ENCODE peak calls at places on chromosomes 12 and 14, in four cellular contexts. L is SK-N-SH, S is vagina, J is GM12878. H is an unnamed sample.

GRCh38 chr12:110107369-110108281 is 16.5 kb upstream of the IFT81 start:
- DNase-seq in L (no peak), S (no peak), J (no peak), H (no peak)

GRCh38 chr14:70472253-70473159 is 20.5 kb downstream of the ADAM21 start:
- DNase-seq in L (no peak), S (no peak), J (peak; percentile 20), H (no peak)

GRCh38 chr12:106715582-106715981 is 58.9 kb upstream of the RIC8B start:
- DNase-seq in L (no peak), S (no peak), J (no peak), H (no peak)

GRCh38 chr14:69719501-69719951 is 47.4 kb upstream of the SRSF5 start:
- DNase-seq in L (no peak), S (no peak), J (no peak), H (no peak)

GRCh38 chr12:38386238-38386985 is 69.8 kb downstream of the ALG10B start:
- DNase-seq in L (no peak), S (no peak), J (no peak), H (peak; percentile 29)

GRCh38 chr12:75585309-75585708 is 73.9 kb upstream of the KRR1 start:
- DNase-seq in L (no peak), S (no peak), J (no peak), H (no peak)

GRCh38 chr12:88393017-88393767 is 187.1 kb downstream of the KITLG start:
- DNase-seq in L (peak; percentile 12), S (no peak), J (no peak), H (no peak)

GRCh38 chr12:55845349-55845748 is 2.6 kb upstream of the MMP19 start:
- DNase-seq in L (no peak), S (no peak), J (no peak), H (no peak)

GRCh38 chr12:56477521-56478225 is 9.3 kb downstream of the SPRYD4 start:
- DNase-seq in L (no peak), S (no peak), J (no peak), H (no peak)

GRCh38 chr12:109888179-109889020 is 8.1 kb upstream of the GLTP start:
- DNase-seq in L (no peak), S (no peak), J (peak; percentile 45), H (peak; percentile 80)

GRCh38 chr12:10511756-10512355 is 6.2 kb downstream of the EIF2S3B start:
- DNase-seq in L (no peak), S (no peak), J (no peak), H (no peak)

GRCh38 chr14:104481323-104481722 is 98.2 kb upstream of the C14orf180 start:
- DNase-seq in L (no peak), S (no peak), J (no peak), H (no peak)

GRCh38 chr14:100610511-100611217 is 23.4 kb upstream of the BEGAIN start:
- DNase-seq in L (peak; percentile 40), S (no peak), J (no peak), H (no peak)

GRCh38 chr14:75794615-75795038 is 133.6 kb downstream of the TTLL5 start:
- DNase-seq in L (peak; percentile 7), S (no peak), J (no peak), H (no peak)

GRCh38 chr14:101563654-101564443 is 2.6 kb downstream of the DIO3 start:
- DNase-seq in L (peak; percentile 61), S (no peak), J (no peak), H (no peak)

GRCh38 chr12:44428825-44429224 is 447.3 kb downstream of the NELL2 start:
- DNase-seq in L (no peak), S (no peak), J (no peak), H (no peak)

GRCh38 chr14:81384900-81385299 is 15.2 kb downstream of the STON2 start:
- DNase-seq in L (no peak), S (no peak), J (no peak), H (no peak)

GRCh38 chr14:36524874-36525745 is 5.1 kb upstream of the NKX2-1 start:
- DNase-seq in L (peak; percentile 61), S (no peak), J (no peak), H (no peak)

GRCh38 chr12:26648584-26648983 is 184.4 kb downstream of the ITPR2 start:
- DNase-seq in L (no peak), S (no peak), J (no peak), H (no peak)

GRCh38 chr12:53217049-53217929 is 10.2 kb upstream of the ITGB7 start:
- DNase-seq in L (no peak), S (no peak), J (no peak), H (no peak)

GRCh38 chr12:27133022-27133590 is 50.7 kb upstream of the C12orf71 start:
- DNase-seq in L (no peak), S (no peak), J (no peak), H (no peak)

GRCh38 chr14:105472496-105472991 is 2.1 kb upstream of the CRIP2 start:
- DNase-seq in L (peak; percentile 72), S (no peak), J (no peak), H (no peak)

GRCh38 chr12:124744659-124745467 is 118.8 kb downstream of the SCARB1 start:
- DNase-seq in L (peak; percentile 79), S (no peak), J (peak; percentile 48), H (no peak)

GRCh38 chr14:26597136-26598080 is at the start of gene NOVA1:
- DNase-seq in L (peak; percentile 68), S (peak; percentile 87), J (no peak), H (no peak)

GRCh38 chr12:92457458-92458195 is 245.2 kb upstream of the PLEKHG7 start:
- DNase-seq in L (no peak), S (no peak), J (no peak), H (no peak)

GRCh38 chr12:124681779-124682391 is 114.5 kb upstream of the NCOR2 start:
- DNase-seq in L (no peak), S (no peak), J (no peak), H (no peak)

GRCh38 chr14:32654106-32654505 is 284.6 kb upstream of the NPAS3 start:
- DNase-seq in L (no peak), S (no peak), J (no peak), H (no peak)

GRCh38 chr12:46443594-46444263 is 71.2 kb upstream of the SLC38A2 start:
- DNase-seq in L (no peak), S (no peak), J (no peak), H (no peak)

GRCh38 chr12:62128186-62128965 is 131.8 kb upstream of the USP15 start:
- DNase-seq in L (no peak), S (no peak), J (no peak), H (no peak)

GRCh38 chr14:75125617-75126016 is 1.2 kb downstream of the NEK9 start:
- DNase-seq in L (peak; percentile 12), S (no peak), J (no peak), H (peak; percentile 30)

DNA sequence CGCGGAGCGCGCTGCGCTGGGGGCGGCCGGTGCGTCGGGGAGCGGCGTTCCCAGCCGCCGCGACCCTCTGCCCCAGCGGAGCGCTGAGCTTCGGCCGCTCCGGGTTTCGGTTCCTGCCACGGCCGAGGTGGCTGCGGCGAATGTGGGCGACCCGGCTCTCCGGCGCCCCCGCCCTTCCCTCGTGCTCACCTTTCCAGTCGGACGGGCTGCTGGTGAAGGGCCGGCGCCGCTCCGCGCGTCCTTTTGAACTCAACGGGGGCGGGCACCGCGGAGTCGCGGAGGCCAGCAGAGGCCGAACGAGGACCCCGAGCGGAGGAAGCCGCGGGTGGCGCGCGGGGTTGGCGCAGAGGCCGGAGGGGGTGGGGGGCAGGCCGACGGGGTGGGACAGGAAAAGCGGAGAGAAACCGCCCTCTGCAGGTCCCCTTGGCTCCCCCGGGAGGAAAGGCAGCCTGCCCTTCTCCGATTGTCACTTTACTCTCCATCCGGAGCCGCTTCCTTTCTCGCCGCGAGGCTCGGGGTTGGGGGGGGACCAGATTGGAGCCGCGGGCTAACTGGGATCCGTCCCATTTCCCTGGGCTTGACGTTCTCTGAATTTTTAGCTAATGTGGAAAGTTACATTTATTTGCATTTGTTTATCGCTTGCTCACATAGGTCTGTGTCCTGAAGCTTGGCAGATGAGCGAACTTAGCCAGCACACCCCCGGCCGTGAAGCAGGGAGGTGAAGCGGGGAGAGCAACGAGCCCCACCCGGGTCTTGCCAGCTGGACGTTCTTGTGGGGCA is at the start of gene SMAGP:
- DNase-seq in L (peak; percentile 81), S (no peak), J (no peak), H (no peak)
- H3K27ac ChIP-seq in L (peak within 1 kb of the TSS; percentile 93), S (peak within 1 kb of the TSS; percentile 65), J (no peak within 1 kb of the TSS), H (no peak within 1 kb of the TSS)

GRCh38 chr12:561908-562593 is 101.2 kb downstream of the NINJ2 start:
- DNase-seq in L (peak; percentile 52), S (no peak), J (no peak), H (peak; percentile 83)
- TF ChIP-seq POLR2AphosphoS5 in L (no peak), S (peak; percentile 53), J (no peak), H (peak; percentile 49)

GRCh38 chr12:39429809-39430208 is 13.1 kb downstream of the KIF21A start:
- DNase-seq in L (no peak), S (no peak), J (no peak), H (no peak)

GRCh38 chr12:39435531-39435930 is 7.4 kb downstream of the KIF21A start:
- DNase-seq in L (no peak), S (no peak), J (no peak), H (no peak)

GRCh38 chr12:39431797-39432196 is 11.1 kb downstream of the KIF21A start:
- DNase-seq in L (no peak), S (no peak), J (no peak), H (no peak)

GRCh38 chr12:39427360-39427808 is 15.5 kb downstream of the KIF21A start:
- DNase-seq in L (no peak), S (no peak), J (no peak), H (no peak)

GRCh38 chr12:39431002-39431796 is 11.7 kb downstream of the KIF21A start:
- DNase-seq in L (no peak), S (no peak), J (no peak), H (no peak)
- H3K27ac ChIP-seq in L (no peak overlapping the region), S (no peak overlapping the region), J (no peak overlapping the region), H (no peak overlapping the region)

GRCh38 chr14:92702441-92702918 is 45.9 kb downstream of the LGMN start:
- DNase-seq in L (no peak), S (no peak), J (peak; percentile 43), H (peak; percentile 77)

GRCh38 chr14:92704821-92705220 is 43.6 kb downstream of the LGMN start:
- DNase-seq in L (no peak), S (no peak), J (no peak), H (no peak)

GRCh38 chr14:92703516-92703915 is 44.9 kb downstream of the LGMN start:
- DNase-seq in L (no peak), S (no peak), J (no peak), H (no peak)

GRCh38 chr14:92706386-92706785 is 42.0 kb downstream of the LGMN start:
- DNase-seq in L (no peak), S (no peak), J (no peak), H (no peak)

GRCh38 chr14:92704036-92704804 is 44.2 kb downstream of the LGMN start:
- DNase-seq in L (no peak), S (no peak), J (peak; percentile 92), H (peak; percentile 86)
- TF ChIP-seq POLR2AphosphoS5 in L (no peak), S (no peak), J (no peak), H (no peak)

H was measured in HL-60.